ENCODE peak calls at places on chromosomes 3 and 15, in four cellular contexts. G is GM23248, Y is thoracic aorta, D is SJCRH30. J is an unnamed sample. For H3K4me1, the result is how much of the 10 kb centered on the place peaks cover.

GRCh38 chr3:104596551-104596950 is 770.2 kb upstream of the ALCAM start:
- DNase-seq in Y (no peak), G (peak), D (no peak), J (peak)

GRCh38 chr15:69141286-69141701 is 19.1 kb upstream of the GLCE start:
- DNase-seq in D (peak), G (peak), Y (no peak), J (peak)

GRCh38 chr3:40588406-40588805 is 63.6 kb downstream of the ZNF621 start:
- DNase-seq in G (no peak), D (peak), Y (no peak), J (peak)

GRCh38 chr3:37905987-37906674 is 44.5 kb downstream of the CTDSPL start:
- DNase-seq in Y (no peak), D (peak), G (peak), J (no peak)

GRCh38 chr3:112086857-112087524 is 802 bp downstream of the C3orf52 start:
- DNase-seq in Y (no peak), G (peak), D (no peak), J (peak)

GRCh38 chr15:49686626-49687025 is 65.8 kb downstream of the DTWD1 start:
- DNase-seq in D (no peak), Y (no peak), G (peak), J (no peak)

GRCh38 chr3:59268170-59268569 is 218.3 kb upstream of the CFAP20DC start:
- DNase-seq in G (peak), Y (no peak), D (no peak), J (no peak)

GRCh38 chr3:43132883-43133743 is 27.2 kb upstream of the POMGNT2 start:
- DNase-seq in G (no peak), Y (no peak), D (no peak), J (no peak)

GRCh38 chr15:75577401-75578205 is 1.5 kb downstream of the PTPN9 start:
- DNase-seq in G (peak), D (peak), Y (no peak), J (peak)

GRCh38 chr3:25458420-25458814 is 30.4 kb downstream of the RARB start:
- DNase-seq in G (no peak), D (no peak), Y (no peak), J (no peak)
- H3K4me1 ChIP-seq in G (under half), D (under half), Y (half or more), J (under half)

GRCh38 chr3:95200384-95200783 is 1137.5 kb downstream of the NSUN3 start:
- DNase-seq in D (no peak), Y (no peak), G (no peak), J (no peak)
- H3K4me1 ChIP-seq in D (under half), Y (under half), G (under half), J (under half)

GRCh38 chr3:152295834-152296233 is 27.1 kb downstream of the MBNL1 start:
- DNase-seq in Y (no peak), G (no peak), D (no peak), J (peak)
- H3K4me1 ChIP-seq in Y (half or more), G (half or more), D (under half), J (under half)

DNA sequence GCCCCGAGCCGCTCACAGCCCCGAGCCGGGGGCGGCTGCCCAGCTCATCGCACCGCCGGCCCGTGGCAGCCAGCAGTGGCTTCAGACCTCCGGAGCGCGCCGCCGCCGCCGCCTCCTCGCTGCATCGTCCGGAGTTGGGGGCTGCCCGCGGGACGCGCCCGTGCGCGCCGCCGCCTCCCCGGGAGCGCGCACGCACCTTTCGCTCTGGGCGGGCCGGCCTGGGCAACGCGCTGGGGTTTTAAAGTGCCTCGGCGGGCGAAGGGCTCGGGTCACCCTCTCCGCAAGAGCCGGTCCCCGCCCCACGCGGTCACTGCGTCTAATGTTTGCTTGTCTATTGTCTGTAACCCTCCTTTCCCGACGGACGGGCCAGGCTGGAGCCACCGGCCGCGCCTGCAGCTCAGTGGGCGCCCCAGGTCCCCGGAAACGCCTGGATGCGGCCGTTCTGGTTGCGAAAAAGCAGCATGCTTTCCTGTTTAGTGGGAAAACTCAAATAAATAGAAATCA is at the start of gene RYK:
- DNase-seq in D (peak), Y (peak), G (peak), J (peak)
- H3K4me1 ChIP-seq in D (under half), Y (under half), G (under half), J (under half)

GRCh38 chr15:73631915-73632669 is 1.1 kb downstream of the NPTN start:
- DNase-seq in Y (no peak), G (peak), D (peak), J (peak)

GRCh38 chr15:73630796-73631471 is 2.3 kb downstream of the NPTN start:
- DNase-seq in G (peak), D (no peak), Y (no peak), J (no peak)

GRCh38 chr15:73633991-73634495 is 854 bp upstream of the NPTN start:
- DNase-seq in Y (no peak), G (peak), D (peak), J (no peak)

GRCh38 chr15:73633111-73633990 is at the start of gene NPTN:
- DNase-seq in Y (peak), G (peak), D (peak), J (peak)

GRCh38 chr15:73632670-73633058 is 525 bp downstream of the NPTN start:
- DNase-seq in D (no peak), G (no peak), Y (no peak), J (no peak)
- H3K4me1 ChIP-seq in D (under half), G (half or more), Y (under half), J (under half)

DNA sequence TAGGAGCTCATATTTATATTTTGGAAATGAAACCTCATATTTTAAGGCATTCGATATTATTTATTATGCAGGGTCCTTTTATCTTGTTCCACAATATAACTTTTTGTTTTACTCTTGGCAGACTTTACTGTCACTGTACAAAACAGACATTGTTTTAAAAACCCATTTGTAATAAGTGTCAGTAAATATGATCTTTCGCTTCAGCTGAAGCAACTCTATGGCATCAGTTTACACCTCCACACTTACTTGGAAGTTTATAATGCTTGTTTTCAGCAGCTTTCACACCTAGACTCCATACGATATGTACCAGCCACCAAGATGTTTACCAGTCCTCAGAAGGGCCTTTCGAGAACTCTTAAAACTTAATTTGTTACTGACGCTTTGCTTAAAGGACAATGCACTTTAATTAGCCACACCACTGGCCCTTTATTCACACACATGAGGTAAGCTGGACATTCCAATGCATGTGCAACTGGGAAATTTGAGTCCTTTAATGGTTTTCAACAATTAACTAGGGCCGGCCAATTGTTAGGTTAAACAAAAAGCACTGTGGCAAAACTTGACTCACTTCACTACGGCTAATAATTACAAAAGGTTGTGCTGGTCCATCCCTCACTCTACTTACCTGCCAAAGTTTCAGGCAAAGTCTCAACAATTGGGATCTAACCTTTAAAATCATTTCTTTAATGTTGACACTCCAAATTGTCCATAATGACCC is 16.7 kb downstream of the WWTR1 start:
- DNase-seq in G (peak), D (no peak), Y (no peak), J (no peak)
- H3K4me1 ChIP-seq in G (under half), D (under half), Y (half or more), J (under half)

GRCh38 chr3:50257990-50258389 is 11.0 kb upstream of the SEMA3B start:
- DNase-seq in G (no peak), D (no peak), Y (no peak), J (no peak)

GRCh38 chr3:50258979-50259378 is 10.0 kb upstream of the SEMA3B start:
- DNase-seq in G (no peak), Y (no peak), D (peak), J (no peak)

GRCh38 chr3:50255251-50255615 is 13.7 kb upstream of the SEMA3B start:
- DNase-seq in D (no peak), Y (no peak), G (no peak), J (no peak)

GRCh38 chr3:50259432-50260026 is 9.4 kb upstream of the SEMA3B start:
- DNase-seq in D (no peak), Y (no peak), G (no peak), J (no peak)

DNA sequence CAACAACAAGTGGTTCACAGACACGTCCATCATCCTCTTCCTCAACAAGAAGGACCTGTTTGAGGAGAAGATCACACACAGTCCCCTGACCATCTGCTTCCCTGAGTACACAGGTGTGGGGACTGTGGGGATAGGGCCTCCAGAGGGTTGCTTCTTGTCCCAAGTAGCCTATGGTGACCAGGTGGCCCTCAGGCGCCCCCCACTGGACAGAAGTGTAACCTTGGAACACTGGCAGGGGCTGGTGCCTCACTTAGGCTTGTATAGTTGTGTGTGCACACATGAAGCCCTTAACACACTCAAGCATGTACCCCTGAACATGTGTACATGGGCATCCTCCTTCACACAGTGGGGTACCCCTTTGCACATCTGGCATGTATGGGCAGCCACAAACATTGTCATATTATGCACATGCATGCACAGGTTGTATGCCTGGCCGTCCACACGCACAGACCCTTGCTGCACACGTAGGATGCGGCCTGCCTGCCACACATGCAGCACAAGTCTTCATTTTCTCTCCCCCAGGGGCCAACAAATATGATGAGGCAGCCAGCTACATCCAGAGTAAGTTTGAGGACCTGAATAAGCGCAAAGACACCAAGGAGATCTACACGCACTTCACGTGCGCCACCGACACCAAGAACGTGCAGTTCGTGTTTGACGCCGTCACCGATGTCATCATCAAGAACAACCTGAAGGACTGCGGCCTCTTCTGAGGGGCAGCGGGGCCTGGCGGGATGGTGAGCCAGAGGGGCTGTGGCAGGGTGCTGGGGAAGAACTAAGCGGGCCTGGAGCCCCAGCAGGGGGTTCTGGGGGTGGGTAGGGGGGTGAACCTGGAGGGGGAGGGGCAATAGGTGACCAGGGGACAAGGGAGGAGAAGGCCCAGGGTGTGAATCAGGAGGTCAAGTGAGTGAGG is 11.7 kb upstream of the SEMA3B start:
- DNase-seq in D (peak), Y (no peak), G (peak), J (peak)
- H3K4me1 ChIP-seq in D (under half), Y (under half), G (under half), J (under half)

GRCh38 chr3:197795200-197795599 is 4.1 kb downstream of the LRCH3 start:
- DNase-seq in D (no peak), G (peak), Y (peak), J (no peak)
- H3K4me1 ChIP-seq in D (under half), G (half or more), Y (half or more), J (under half)

GRCh38 chr3:46096781-46097180 is 69.5 kb upstream of the XCR1 start:
- DNase-seq in G (no peak), Y (no peak), D (no peak), J (no peak)

GRCh38 chr3:46096336-46096735 is 69.1 kb upstream of the XCR1 start:
- DNase-seq in Y (no peak), G (peak), D (no peak), J (no peak)

GRCh38 chr3:46097691-46098241 is 70.5 kb upstream of the XCR1 start:
- DNase-seq in G (peak), D (no peak), Y (no peak), J (peak)

GRCh38 chr3:46100812-46101211 is 73.5 kb upstream of the XCR1 start:
- DNase-seq in Y (no peak), D (no peak), G (no peak), J (no peak)

DNA sequence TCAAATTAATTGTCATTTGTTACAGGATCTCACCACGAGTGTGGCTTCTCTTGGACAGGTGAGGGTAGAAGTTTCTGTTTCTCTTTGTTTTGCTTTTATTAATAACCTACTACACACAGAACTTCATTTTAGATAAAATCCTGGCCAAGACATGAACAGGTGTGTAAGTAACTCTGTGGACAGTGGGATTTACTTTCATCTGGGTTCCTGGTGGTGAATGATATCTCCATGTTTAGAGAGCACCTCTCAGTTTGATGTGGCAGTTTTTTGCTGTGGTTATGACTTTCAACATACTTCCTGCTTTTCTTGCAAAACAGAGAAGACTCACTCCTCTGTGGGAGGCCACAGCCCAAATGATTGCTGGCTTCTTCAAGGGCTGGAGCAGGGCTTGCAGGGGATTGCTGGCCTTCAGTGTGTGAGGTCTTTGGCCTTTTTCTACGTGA is 71.1 kb upstream of the XCR1 start:
- DNase-seq in G (peak), Y (no peak), D (no peak), J (peak)
- H3K4me1 ChIP-seq in G (under half), Y (under half), D (under half), J (under half)

GRCh38 chr3:127751782-127752181 is 70.5 kb downstream of the MGLL start:
- DNase-seq in G (no peak), Y (no peak), D (no peak), J (no peak)
- H3K4me1 ChIP-seq in G (under half), Y (under half), D (half or more), J (under half)